ENCODE peak calls at places on chromosomes 7 and 10, in four cellular contexts. P, C, E and T are unnamed samples.

GRCh38 chr10:95333997-95334792 is 43.4 kb upstream of the PDLIM1 start:
- DNase-seq in P (peak), C (no peak), E (peak), T (no peak)

GRCh38 chr7:43208189-43208588 is 95.7 kb downstream of the HECW1 start:
- DNase-seq in P (no peak), C (no peak), E (no peak), T (no peak)

GRCh38 chr10:113557389-113558321 is 4.8 kb downstream of the HABP2 start:
- DNase-seq in P (no peak), C (no peak), E (no peak), T (no peak)

GRCh38 chr10:13335881-13336280 is 12.2 kb downstream of the SEPHS1 start:
- DNase-seq in P (no peak), C (no peak), E (no peak), T (no peak)

GRCh38 chr10:63547628-63548356 is 26.6 kb downstream of the REEP3 start:
- DNase-seq in P (no peak), C (no peak), E (no peak), T (no peak)

GRCh38 chr10:59954296-59954695 is 47.9 kb upstream of the CCDC6 start:
- DNase-seq in P (no peak), C (no peak), E (no peak), T (no peak)

GRCh38 chr7:91295571-91295970 is 31.3 kb downstream of the FZD1 start:
- DNase-seq in P (no peak), C (no peak), E (no peak), T (no peak)

GRCh38 chr7:80722596-80723141 is 84.2 kb downstream of the CD36 start:
- DNase-seq in P (peak), C (no peak), E (peak), T (no peak)

GRCh38 chr7:120274482-120274881 is 1.5 kb downstream of the KCND2 start:
- DNase-seq in P (no peak), C (no peak), E (no peak), T (no peak)

GRCh38 chr10:123442901-123443300 is 223.3 kb upstream of the GPR26 start:
- DNase-seq in P (no peak), C (no peak), E (no peak), T (no peak)

GRCh38 chr10:77230194-77230593 is 407.4 kb downstream of the KCNMA1 start:
- DNase-seq in P (no peak), C (no peak), E (peak), T (no peak)

GRCh38 chr10:44956717-44957706 is 2.6 kb upstream of the RASSF4 start:
- DNase-seq in P (no peak), C (no peak), E (no peak), T (no peak)

GRCh38 chr7:93442478-93443224 is 131.9 kb downstream of the CALCR start:
- DNase-seq in P (no peak), C (peak), E (no peak), T (peak)

GRCh38 chr10:86400705-86401587 is 34.4 kb upstream of the GRID1 start:
- DNase-seq in P (no peak), C (peak), E (no peak), T (peak)

GRCh38 chr7:76272142-76272541 is 30.3 kb upstream of the HSPB1 start:
- DNase-seq in P (no peak), C (no peak), E (no peak), T (no peak)

GRCh38 chr10:63491558-63492316 is 26.0 kb upstream of the JMJD1C start:
- DNase-seq in P (no peak), C (no peak), E (peak), T (no peak)

GRCh38 chr7:33982425-33982786 is 77.1 kb downstream of the BMPER start:
- DNase-seq in P (no peak), C (no peak), E (no peak), T (no peak)

GRCh38 chr7:151381333-151382078 is 28.3 kb downstream of the WDR86 start:
- DNase-seq in P (no peak), C (peak), E (no peak), T (peak)

GRCh38 chr7:7103343-7104313 is 78.7 kb upstream of the C1GALT1 start:
- DNase-seq in P (no peak), C (no peak), E (peak), T (no peak)

GRCh38 chr7:46058424-46058823 is 137.4 kb upstream of the IGFBP3 start:
- DNase-seq in P (no peak), C (no peak), E (no peak), T (no peak)

GRCh38 chr7:6558837-6559236 is 7.6 kb upstream of the GRID2IP start:
- DNase-seq in P (no peak), C (no peak), E (no peak), T (no peak)

GRCh38 chr7:66697451-66698438 is 42.8 kb upstream of the RABGEF1 start:
- DNase-seq in P (no peak), C (no peak), E (peak), T (no peak)

GRCh38 chr7:107044347-107045194 is at the start of gene PRKAR2B:
- DNase-seq in P (no peak), C (peak), E (no peak), T (peak)

GRCh38 chr7:3243680-3244079 is 57.4 kb upstream of the SDK1 start:
- DNase-seq in P (no peak), C (no peak), E (no peak), T (no peak)

GRCh38 chr10:88392222-88392621 is 190.9 kb downstream of the RNLS start:
- DNase-seq in P (no peak), C (no peak), E (no peak), T (peak)

GRCh38 chr7:103031781-103032180 is 42.8 kb downstream of the FBXL13 start:
- DNase-seq in P (no peak), C (no peak), E (no peak), T (no peak)